ENCODE peak calls at places on chromosomes 11 and 22, in four cellular contexts. One of them, this sample, is unnamed.

GRCh38 chr22:43909708-43910107 is 13.9 kb upstream of the PNPLA3 start:
- DNase-seq in A549: no peak
- DNase-seq in endothelial cell of umbilical vein: no peak
- DNase-seq in K562: no peak
- DNase-seq in this sample: no peak

GRCh38 chr22:37660709-37661045 is 2.2 kb downstream of the PDXP start:
- DNase-seq in endothelial cell of umbilical vein: no peak
- DNase-seq in K562: no peak
- DNase-seq in A549: no peak
- DNase-seq in this sample: no peak

GRCh38 chr22:25062378-25063095 is 110.0 kb downstream of the KIAA1671 start:
- DNase-seq in K562: no peak
- DNase-seq in A549: no peak
- DNase-seq in endothelial cell of umbilical vein: peak
- DNase-seq in this sample: no peak

GRCh38 chr11:43997022-43997665 is 50.6 kb upstream of the ACCSL start:
- DNase-seq in K562: no peak
- DNase-seq in A549: no peak
- DNase-seq in endothelial cell of umbilical vein: no peak
- DNase-seq in this sample: no peak

GRCh38 chr11:61293869-61294716 is 1.0 kb downstream of the VWCE start:
- DNase-seq in K562: no peak
- DNase-seq in endothelial cell of umbilical vein: peak
- DNase-seq in A549: peak
- DNase-seq in this sample: peak

GRCh38 chr11:69356703-69357457 is 62.9 kb downstream of the MYEOV start:
- DNase-seq in endothelial cell of umbilical vein: no peak
- DNase-seq in K562: no peak
- DNase-seq in A549: no peak
- DNase-seq in this sample: no peak

GRCh38 chr11:119337581-119338317 is 2.9 kb downstream of the C1QTNF5 start:
- DNase-seq in A549: no peak
- DNase-seq in K562: peak
- DNase-seq in endothelial cell of umbilical vein: peak
- DNase-seq in this sample: peak

GRCh38 chr11:75725552-75726320 is 8.1 kb downstream of the MOGAT2 start:
- DNase-seq in K562: no peak
- DNase-seq in endothelial cell of umbilical vein: no peak
- DNase-seq in A549: no peak
- DNase-seq in this sample: no peak

GRCh38 chr22:19996694-19997384 is 19.8 kb downstream of the ARVCF start:
- DNase-seq in A549: no peak
- DNase-seq in K562: no peak
- DNase-seq in endothelial cell of umbilical vein: no peak
- DNase-seq in this sample: no peak

GRCh38 chr11:112355726-112356125 is 95.1 kb upstream of the PLET1 start:
- DNase-seq in A549: peak
- DNase-seq in K562: peak
- DNase-seq in endothelial cell of umbilical vein: no peak
- DNase-seq in this sample: peak

GRCh38 chr11:65941720-65942310 is 3.5 kb upstream of the TSGA10IP start:
- DNase-seq in K562: no peak
- DNase-seq in A549: no peak
- DNase-seq in endothelial cell of umbilical vein: no peak
- DNase-seq in this sample: no peak

GRCh38 chr22:38981005-38981658 is 1.0 kb upstream of the APOBEC3B start:
- DNase-seq in endothelial cell of umbilical vein: no peak
- DNase-seq in A549: peak
- DNase-seq in K562: peak
- DNase-seq in this sample: no peak

GRCh38 chr11:16778876-16779275 is 40.4 kb downstream of the C11orf58 start:
- DNase-seq in endothelial cell of umbilical vein: no peak
- DNase-seq in K562: no peak
- DNase-seq in A549: no peak
- DNase-seq in this sample: no peak

GRCh38 chr11:128814856-128815705 is 52.0 kb downstream of the KCNJ1 start:
- DNase-seq in K562: no peak
- DNase-seq in endothelial cell of umbilical vein: no peak
- DNase-seq in A549: no peak
- DNase-seq in this sample: peak

GRCh38 chr11:116175707-116176106 is 597.1 kb downstream of the BUD13 start:
- DNase-seq in K562: no peak
- DNase-seq in endothelial cell of umbilical vein: no peak
- DNase-seq in A549: no peak
- DNase-seq in this sample: no peak

GRCh38 chr11:123409886-123410549 is 20.1 kb upstream of the GRAMD1B start:
- DNase-seq in K562: no peak
- DNase-seq in A549: no peak
- DNase-seq in endothelial cell of umbilical vein: no peak
- DNase-seq in this sample: no peak

GRCh38 chr11:59204736-59205135 is 8.0 kb downstream of the MPEG1 start:
- DNase-seq in A549: no peak
- DNase-seq in K562: no peak
- DNase-seq in endothelial cell of umbilical vein: no peak
- DNase-seq in this sample: no peak

GRCh38 chr11:3834349-3835099 is 6.2 kb downstream of the RHOG start:
- DNase-seq in K562: peak
- DNase-seq in endothelial cell of umbilical vein: no peak
- DNase-seq in A549: no peak
- DNase-seq in this sample: peak

GRCh38 chr11:35347173-35347878 is 72.0 kb downstream of the SLC1A2 start:
- DNase-seq in endothelial cell of umbilical vein: no peak
- DNase-seq in A549: no peak
- DNase-seq in K562: no peak
- DNase-seq in this sample: no peak

GRCh38 chr11:104547996-104548661 is 350.1 kb downstream of the CASP12 start:
- DNase-seq in endothelial cell of umbilical vein: no peak
- DNase-seq in A549: no peak
- DNase-seq in K562: no peak
- DNase-seq in this sample: peak

GRCh38 chr22:17272511-17272991 is 53.3 kb upstream of the ADA2 start:
- DNase-seq in endothelial cell of umbilical vein: no peak
- DNase-seq in K562: no peak
- DNase-seq in A549: no peak
- DNase-seq in this sample: no peak

DNA sequence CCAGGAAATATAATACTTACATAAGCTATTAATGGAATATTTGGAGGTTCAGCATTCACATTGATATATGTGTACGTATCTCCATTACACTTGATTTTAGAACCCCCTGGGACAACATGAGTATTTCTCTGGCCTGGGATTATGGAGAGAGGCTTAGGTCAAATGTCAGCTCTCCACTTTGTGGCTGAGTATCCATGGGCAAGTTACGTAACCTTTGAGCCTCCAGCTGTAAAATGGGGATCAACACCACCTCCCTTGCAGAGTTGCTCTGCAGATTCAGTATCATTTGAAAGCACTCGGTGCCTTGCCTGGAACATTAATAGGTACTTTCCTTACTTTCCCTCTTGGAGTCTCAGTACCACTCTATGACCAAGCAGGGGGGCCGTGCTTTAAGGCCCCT is 33.2 kb downstream of the C22orf31 start:
- DNase-seq in K562: no peak
- DNase-seq in A549: no peak
- DNase-seq in endothelial cell of umbilical vein: no peak
- DNase-seq in this sample: no peak
- TF ChIP-seq MYC in K562: no peak
- TF ChIP-seq MYC in A549: no peak
- TF ChIP-seq MYC in endothelial cell of umbilical vein: no peak
- TF ChIP-seq MYC in this sample: no peak

DNA sequence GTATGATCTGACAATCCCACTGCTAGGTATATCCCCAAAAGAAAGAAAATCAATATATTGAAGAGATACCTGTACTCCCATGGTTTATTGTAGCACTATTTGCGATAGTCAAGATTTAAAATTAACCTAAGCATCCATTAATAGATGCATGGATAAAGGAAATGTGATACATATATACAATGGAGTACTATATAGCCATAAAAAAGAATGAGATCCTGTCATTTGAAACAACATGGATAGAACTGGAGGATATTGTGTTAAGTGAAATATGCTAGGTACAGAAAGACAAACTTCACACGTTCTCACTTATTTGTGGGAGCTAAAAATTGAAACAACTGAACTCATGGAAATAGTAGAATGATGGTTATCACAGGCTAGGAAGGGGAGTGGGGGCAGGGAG is 14.6 kb upstream of the HIPK3 start:
- DNase-seq in K562: no peak
- DNase-seq in endothelial cell of umbilical vein: no peak
- DNase-seq in A549: no peak
- DNase-seq in this sample: no peak
- TF ChIP-seq POLR2A in K562: no peak
- TF ChIP-seq POLR2A in endothelial cell of umbilical vein: no peak
- TF ChIP-seq POLR2A in A549: no peak
- TF ChIP-seq POLR2A in this sample: no peak

GRCh38 chr11:73981051-73981805 is 1.4 kb downstream of the UCP2 start:
- DNase-seq in A549: no peak
- DNase-seq in endothelial cell of umbilical vein: no peak
- DNase-seq in K562: no peak
- DNase-seq in this sample: peak

GRCh38 chr11:73982990-73983763 is 534 bp upstream of the UCP2 start:
- DNase-seq in A549: peak
- DNase-seq in K562: peak
- DNase-seq in endothelial cell of umbilical vein: peak
- DNase-seq in this sample: peak

GRCh38 chr11:73980001-73980960 is 2.4 kb downstream of the UCP2 start:
- DNase-seq in A549: no peak
- DNase-seq in K562: peak
- DNase-seq in endothelial cell of umbilical vein: peak
- DNase-seq in this sample: peak

GRCh38 chr11:73982595-73982989 is at the start of gene UCP2:
- DNase-seq in endothelial cell of umbilical vein: no peak
- DNase-seq in K562: peak
- DNase-seq in A549: no peak
- DNase-seq in this sample: peak

GRCh38 chr11:73983764-73984543 is 1.3 kb upstream of the UCP2 start:
- DNase-seq in A549: no peak
- DNase-seq in K562: no peak
- DNase-seq in endothelial cell of umbilical vein: no peak
- DNase-seq in this sample: peak
- H3K4me3 ChIP-seq in A549: peak
- H3K4me3 ChIP-seq in K562: peak
- H3K4me3 ChIP-seq in endothelial cell of umbilical vein: peak
- H3K4me3 ChIP-seq in this sample: peak

DNA sequence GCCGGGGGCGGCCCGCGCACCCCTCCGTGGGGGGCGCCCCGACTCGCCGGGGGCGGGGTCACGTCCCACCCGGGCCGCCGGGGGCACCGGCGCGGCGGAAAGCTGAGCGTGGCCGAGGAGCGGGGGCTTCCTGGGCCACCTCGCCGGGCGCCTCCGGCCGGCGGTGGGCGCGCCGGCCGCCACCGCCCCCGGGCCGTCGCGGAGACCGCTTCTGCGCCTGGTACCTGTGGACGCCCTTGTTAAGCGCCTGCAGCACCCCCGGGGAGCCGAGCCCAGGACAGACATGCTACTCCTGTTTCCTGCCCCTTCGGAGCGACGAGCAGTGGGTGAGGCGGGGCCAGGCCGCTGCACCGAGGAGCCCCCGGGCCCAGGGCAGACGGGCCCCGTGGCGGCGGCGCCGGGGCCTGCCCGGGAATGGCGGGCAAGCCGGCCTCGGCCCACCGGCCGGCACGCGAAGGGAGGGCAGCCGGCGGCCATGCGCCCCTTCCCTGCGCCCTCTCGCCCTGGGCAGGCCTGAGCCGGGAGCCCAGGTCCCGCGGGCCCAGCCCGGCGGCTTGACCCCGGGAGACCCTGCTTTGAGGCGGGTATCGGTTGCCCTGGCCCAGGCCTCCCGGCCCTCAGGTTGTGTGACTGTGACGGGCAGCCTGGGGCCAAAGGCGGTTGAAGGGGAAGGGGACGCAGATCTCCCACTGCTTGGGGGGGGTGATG is 850 bp upstream of the KDM2A start:
- DNase-seq in A549: peak
- DNase-seq in endothelial cell of umbilical vein: peak
- DNase-seq in K562: no peak
- DNase-seq in this sample: no peak
- TF ChIP-seq MYC in A549: no peak
- TF ChIP-seq MYC in endothelial cell of umbilical vein: no peak
- TF ChIP-seq MYC in K562: no peak
- TF ChIP-seq MYC in this sample: no peak

DNA sequence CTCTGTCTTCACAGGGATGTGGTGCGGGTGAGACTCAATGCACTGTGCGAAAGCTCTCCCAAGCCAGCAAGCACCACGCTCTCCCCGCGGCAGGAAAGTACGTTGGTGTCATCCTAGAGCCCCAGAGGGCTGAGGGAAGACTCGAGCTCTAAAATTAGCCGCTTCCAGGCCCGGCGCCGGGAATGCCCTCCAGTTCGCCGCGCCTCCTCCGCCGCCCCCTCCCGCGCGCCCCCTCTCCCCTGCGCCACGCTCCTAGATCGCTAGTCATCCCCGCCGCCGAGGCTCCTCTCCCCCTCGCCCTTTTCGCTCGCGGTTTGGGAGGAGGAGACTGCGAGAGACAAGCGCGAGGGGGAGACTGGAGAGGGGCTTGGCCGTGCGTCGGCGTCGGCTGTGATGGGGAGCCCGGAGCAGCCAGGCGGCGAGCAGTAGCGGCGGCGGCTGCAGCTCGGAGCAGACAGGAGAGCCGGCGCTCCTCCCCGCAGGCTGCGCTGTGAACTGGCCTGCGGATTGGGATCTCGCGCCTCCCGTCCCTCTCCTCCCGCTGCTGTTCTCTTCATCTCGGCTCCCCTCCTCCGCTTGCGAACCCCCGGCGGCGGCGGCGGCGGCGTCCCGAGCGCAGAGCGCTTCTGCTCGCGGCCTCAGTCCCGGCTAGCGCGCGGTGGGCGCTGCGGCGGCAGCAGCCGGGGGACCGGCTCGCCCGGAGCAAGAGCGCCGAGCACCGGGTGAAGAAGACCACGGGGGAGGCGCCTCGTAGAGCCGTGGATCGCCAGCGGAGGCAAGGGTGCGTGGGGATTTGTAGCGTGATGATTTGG is at the start of gene FAT3:
- DNase-seq in endothelial cell of umbilical vein: peak
- DNase-seq in A549: peak
- DNase-seq in K562: no peak
- DNase-seq in this sample: no peak
- TF ChIP-seq POLR2A in endothelial cell of umbilical vein: no peak
- TF ChIP-seq POLR2A in A549: peak
- TF ChIP-seq POLR2A in K562: no peak
- TF ChIP-seq POLR2A in this sample: no peak

This sample was measured in NB4.